ENCODE peak calls at places on chromosome 18, in five cellular contexts. J is psoas muscle, B is HCT116, A is Panc1, S is heart right ventricle. C is an unnamed sample.

GRCh38 chr18:60018801-60019462 is 119.1 kb downstream of the PMAIP1 start:
- DNase-seq in A (no peak), B (no peak), J (no peak), S (no peak), C (peak; percentile 7)

GRCh38 chr18:9814431-9814830 is 71.3 kb upstream of the TXNDC2 start:
- DNase-seq in B (no peak), J (no peak), S (no peak), A (peak; percentile 56), C (peak; percentile 66)

GRCh38 chr18:47397671-47398319 is 146.3 kb upstream of the SKOR2 start:
- DNase-seq in B (peak; percentile 8), A (no peak), S (no peak), J (no peak), C (no peak)

GRCh38 chr18:22817844-22818243 is 115.3 kb upstream of the RBBP8 start:
- DNase-seq in B (no peak), J (no peak), S (no peak), A (no peak), C (no peak)

GRCh38 chr18:31819106-31819924 is 58.6 kb upstream of the SLC25A52 start:
- DNase-seq in B (peak; percentile 39), A (peak; percentile 24), J (no peak), S (no peak), C (peak; percentile 22)

GRCh38 chr18:72637319-72638113 is 93.4 kb upstream of the CBLN2 start:
- DNase-seq in B (no peak), J (no peak), S (no peak), A (no peak), C (no peak)

GRCh38 chr18:58671122-58671940 is at the start of gene MALT1:
- DNase-seq in S (peak; percentile 92), J (peak; percentile 91), B (peak; percentile 68), A (no peak), C (peak; percentile 83)

GRCh38 chr18:23614413-23614812 is 28.1 kb upstream of the NPC1 start:
- DNase-seq in S (no peak), B (no peak), A (no peak), J (no peak), C (no peak)

GRCh38 chr18:48842259-48843061 is 108.3 kb downstream of the SMAD7 start:
- DNase-seq in S (peak; percentile 65), J (no peak), A (no peak), B (no peak), C (peak; percentile 66)

GRCh38 chr18:33755918-33756590 is 178.0 kb downstream of the ASXL3 start:
- DNase-seq in J (no peak), B (no peak), S (no peak), A (peak; percentile 81), C (peak; percentile 95)

GRCh38 chr18:25503567-25504081 is 151.7 kb upstream of the ZNF521 start:
- DNase-seq in J (peak; percentile 41), S (peak; percentile 63), B (peak; percentile 12), A (no peak), C (peak; percentile 74)

GRCh38 chr18:12652861-12653401 is 5.0 kb downstream of the SPIRE1 start:
- DNase-seq in B (no peak), S (no peak), A (no peak), J (peak; percentile 18), C (no peak)

GRCh38 chr18:42192251-42193248 is 237.5 kb downstream of the PIK3C3 start:
- DNase-seq in B (no peak), S (no peak), A (no peak), J (no peak), C (no peak)

GRCh38 chr18:36302676-36303075 is 5.2 kb downstream of the FHOD3 start:
- DNase-seq in J (no peak), S (no peak), A (no peak), B (no peak), C (no peak)

GRCh38 chr18:1665064-1665463 is 760.4 kb downstream of the ADCYAP1 start:
- DNase-seq in J (no peak), S (no peak), A (no peak), B (no peak), C (no peak)

GRCh38 chr18:13558132-13558531 is 168.2 kb downstream of the FAM210A start:
- DNase-seq in A (peak; percentile 30), B (peak; percentile 31), S (peak; percentile 55), J (no peak), C (peak; percentile 24)

GRCh38 chr18:68627812-68628211 is 87.1 kb downstream of the TMX3 start:
- DNase-seq in S (no peak), A (no peak), B (no peak), J (no peak), C (no peak)

GRCh38 chr18:68623342-68623741 is 91.6 kb downstream of the TMX3 start:
- DNase-seq in J (peak; percentile 13), S (peak; percentile 7), B (peak; percentile 16), A (peak; percentile 45), C (peak; percentile 64)
- TF ChIP-seq CTCF in J (peak; percentile 38), S (peak; percentile 61), B (peak; percentile 4), A (peak; percentile 63), C (peak; percentile 90)

GRCh38 chr18:65610939-65611338 is 139.9 kb upstream of the CDH7 start:
- DNase-seq in A (no peak), J (no peak), S (no peak), B (no peak), C (no peak)
- H3K4me3 ChIP-seq in A (no peak overlapping the region), J (no peak overlapping the region), S (no peak overlapping the region), B (no peak overlapping the region), C (no peak overlapping the region)

GRCh38 chr18:70411886-70412443 is 123.1 kb downstream of the SOCS6 start:
- DNase-seq in B (no peak), S (no peak), A (no peak), J (no peak), C (no peak)
- H3K27ac ChIP-seq in B (no peak overlapping the region), S (no peak overlapping the region), A (peak overlapping the region; percentile 100), J (no peak overlapping the region), C (no peak overlapping the region)

DNA sequence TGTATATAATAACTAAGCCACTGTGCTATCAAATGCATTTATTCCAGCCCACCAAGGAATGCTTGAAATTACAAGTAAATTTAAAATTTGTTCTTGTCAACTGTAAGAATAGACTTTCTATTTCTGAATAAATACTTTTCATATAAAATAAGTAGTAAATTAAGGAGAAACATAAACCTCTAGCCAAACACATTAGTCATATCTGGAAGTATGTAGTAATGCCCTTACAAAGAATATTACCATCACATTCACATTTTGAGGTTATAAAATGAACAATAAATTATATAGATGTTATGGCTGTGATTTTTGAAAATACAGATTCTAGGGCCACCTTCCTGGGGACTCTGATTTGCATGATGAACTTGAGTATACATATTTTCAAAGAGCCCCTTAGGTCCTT is 54.7 kb downstream of the SERPINB7 start:
- DNase-seq in J (no peak), B (no peak), S (no peak), A (no peak), C (no peak)
- TF ChIP-seq CTCF in J (no peak), B (no peak), S (no peak), A (no peak), C (no peak)

DNA sequence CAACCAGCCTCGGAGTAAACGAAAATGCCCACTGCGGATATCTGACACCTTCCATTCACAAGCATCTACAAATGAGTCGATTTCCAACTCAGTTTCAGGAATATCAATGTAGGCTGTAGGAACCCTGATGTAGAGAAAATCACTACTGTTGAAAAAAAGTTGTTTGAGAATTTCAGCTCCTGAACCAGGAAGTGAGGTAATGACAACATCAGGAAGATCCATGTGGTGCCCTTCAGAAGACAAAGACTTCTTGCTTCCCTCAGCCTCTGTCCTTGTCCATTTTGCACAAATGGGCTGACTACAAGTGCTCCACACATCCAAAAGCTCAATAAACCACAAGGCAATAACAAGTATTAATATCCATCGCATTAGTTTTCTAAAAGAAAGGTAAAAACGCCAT is 4.7 kb downstream of the DSEL start:
- DNase-seq in S (no peak), A (no peak), B (no peak), J (no peak), C (no peak)
- H3K4me3 ChIP-seq in S (no peak overlapping the region), A (no peak overlapping the region), B (no peak overlapping the region), J (no peak overlapping the region), C (no peak overlapping the region)

GRCh38 chr18:76491801-76492668 is 3.0 kb downstream of the ZNF516 start:
- DNase-seq in B (no peak), J (peak; percentile 52), S (no peak), A (no peak), C (peak; percentile 11)
- H3K27ac ChIP-seq in B (peak overlapping the region; percentile 47), J (peak overlapping the region; percentile 91), S (peak overlapping the region; percentile 36), A (peak overlapping the region; percentile 83), C (peak overlapping the region; percentile 39)

DNA sequence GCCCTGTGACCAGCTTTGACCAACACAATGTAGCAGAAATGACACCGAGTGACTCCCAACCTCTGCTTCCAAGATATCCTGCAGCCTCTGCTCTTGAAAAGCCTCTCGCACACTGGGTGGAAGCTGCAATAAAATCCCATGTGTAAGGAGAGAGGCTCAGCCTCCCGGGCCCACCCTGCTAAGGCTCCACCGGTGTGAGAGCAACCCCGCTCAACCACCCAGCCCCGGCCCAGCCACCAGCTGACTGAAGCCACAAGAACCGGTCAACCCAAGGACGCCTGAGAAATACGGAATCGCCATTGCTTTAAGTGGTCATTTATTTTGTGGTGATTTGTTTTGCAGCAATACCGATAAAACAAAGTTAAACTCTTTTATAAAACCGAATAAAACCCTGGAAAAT is 452.8 kb upstream of the SMIM21 start:
- DNase-seq in A (no peak), S (no peak), B (no peak), J (no peak), C (no peak)
- TF ChIP-seq CTCF in A (no peak), S (no peak), B (no peak), J (no peak), C (no peak)

GRCh38 chr18:78151234-78151633 is 828.4 kb upstream of the SALL3 start:
- DNase-seq in B (no peak), J (no peak), S (no peak), A (no peak), C (no peak)
- H3K4me3 ChIP-seq in B (no peak overlapping the region), J (no peak overlapping the region), S (no peak overlapping the region), A (no peak overlapping the region), C (no peak overlapping the region)

DNA sequence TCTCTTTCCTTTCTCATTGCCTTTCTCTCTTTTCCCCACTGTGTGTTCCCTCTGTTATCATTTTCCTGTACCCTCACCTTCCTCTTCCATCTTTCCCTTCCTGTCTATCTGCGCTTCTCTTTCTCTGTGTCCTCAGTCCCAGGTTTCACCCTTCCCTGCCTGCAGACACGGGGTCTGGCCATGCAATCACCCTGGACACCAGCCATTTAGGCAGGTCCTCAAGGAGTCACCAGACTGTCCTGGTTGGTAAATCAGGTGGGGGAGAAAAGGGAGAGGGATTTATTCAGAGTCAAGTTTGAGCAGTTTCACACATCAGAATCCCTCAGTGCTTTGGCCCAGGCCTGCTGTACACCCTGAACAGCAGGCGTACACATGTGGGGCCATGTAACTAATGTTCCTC is 169.3 kb downstream of the ANKRD30B start:
- DNase-seq in J (no peak), S (no peak), A (no peak), B (no peak), C (no peak)
- H3K27ac ChIP-seq in J (no peak overlapping the region), S (no peak overlapping the region), A (no peak overlapping the region), B (no peak overlapping the region), C (no peak overlapping the region)

C was measured in brain microvascular endothelial cell.